ENCODE peak calls at places on chromosome 3, in seven cellular contexts. C is spleen; D is activated T-helper 2 cell treated with anti-CD3 and anti-CD28 coated beads, Interferon-gamma antibody, Interleukin-2, Interleukin-4, amounts not matched to agents 10 μg/mL and 5 μg/mL and 100 μg/mL, durations not matched to agents 14 hours and 24 hours and 36 hours; J is astrocyte of the spinal cord; T is NAMALWA; N is OCI-M1; S is kidney glomerular epithelial cell. M is an unnamed sample.

GRCh38 chr3:88988906-88989305 is 118.5 kb upstream of the EPHA3 start:
- DNase-seq in J (no peak), D (no peak), T (no peak), N (no peak), C (no peak), S (no peak), M (no peak)

GRCh38 chr3:125087768-125088391 is 32.1 kb upstream of the HEG1 start:
- DNase-seq in J (peak; percentile 49), D (no peak), T (no peak), S (no peak), N (no peak), C (no peak), M (peak; percentile 92)

GRCh38 chr3:194487289-194488006 is 646 bp upstream of the ATP13A3 start:
- DNase-seq in D (peak; percentile 37), N (peak; percentile 73), S (no peak), T (no peak), J (no peak), C (peak; percentile 90), M (no peak)

GRCh38 chr3:187720337-187720670 is 17.9 kb upstream of the RTP2 start:
- DNase-seq in D (no peak), J (no peak), T (peak; percentile 34), S (no peak), C (no peak), N (no peak), M (no peak)

GRCh38 chr3:82093641-82094040 is 332.2 kb upstream of the GBE1 start:
- DNase-seq in N (no peak), S (no peak), C (no peak), D (no peak), J (no peak), T (peak; percentile 7), M (no peak)

GRCh38 chr3:152471814-152472605 is 203.3 kb downstream of the MBNL1 start:
- DNase-seq in T (peak; percentile 89), N (peak; percentile 76), J (peak; percentile 63), C (no peak), S (peak; percentile 41), D (peak; percentile 48), M (peak; percentile 59)

GRCh38 chr3:177811111-177811510 is 613.8 kb upstream of the TBL1XR1 start:
- DNase-seq in J (no peak), N (peak; percentile 68), C (no peak), S (no peak), D (no peak), T (peak; percentile 55), M (no peak)

GRCh38 chr3:105553851-105554250 is 187.1 kb downstream of the ALCAM start:
- DNase-seq in S (no peak), C (no peak), N (no peak), D (no peak), J (no peak), T (no peak), M (no peak)

GRCh38 chr3:52021869-52022268 is 26.2 kb upstream of the RPL29 start:
- DNase-seq in C (no peak), D (no peak), S (no peak), T (no peak), J (no peak), N (no peak), M (peak; percentile 9)

GRCh38 chr3:16803019-16803418 is 81.7 kb upstream of the PLCL2 start:
- DNase-seq in C (no peak), S (no peak), D (no peak), J (no peak), T (peak; percentile 39), N (no peak), M (no peak)

GRCh38 chr3:46114324-46114988 is 87.2 kb upstream of the XCR1 start:
- DNase-seq in D (no peak), J (peak; percentile 66), C (no peak), T (no peak), N (peak; percentile 33), S (peak; percentile 88), M (peak; percentile 87)

GRCh38 chr3:100002599-100003350 is 111.5 kb downstream of the FILIP1L start:
- DNase-seq in N (no peak), D (no peak), C (no peak), T (no peak), S (peak; percentile 97), J (peak; percentile 91), M (peak; percentile 83)

GRCh38 chr3:107943860-107944543 is 146.8 kb downstream of the CD47 start:
- DNase-seq in J (no peak), D (no peak), T (no peak), N (no peak), S (no peak), C (no peak), M (no peak)

GRCh38 chr3:147113293-147114045 is 292.9 kb downstream of the ZIC4 start:
- DNase-seq in S (peak; percentile 44), J (peak; percentile 95), N (no peak), D (no peak), T (no peak), C (no peak), M (peak; percentile 89)

GRCh38 chr3:188890572-188891270 is 281.1 kb upstream of the TPRG1 start:
- DNase-seq in C (no peak), J (peak; percentile 79), D (no peak), N (no peak), T (no peak), S (no peak), M (peak; percentile 55)